ENCODE peak calls at places on chromosomes 13 and 19, in nine cellular contexts. L is NCI-H1092; U is mammary epithelial cell; W is foreskin fibroblast; O is psoas muscle; N is stimulated activated CD4-positive, alpha-beta T cell treated with anti-CD3 and anti-CD28 coated beads, TNF-alpha, amount 100 ng/mL, for 48 hours; V is omental fat pad; M is hippocampal formation; R is pancreas. P is an unnamed sample.

GRCh38 chr13:41286370-41286769 is 23.0 kb upstream of the MTRF1 start:
- DNase-seq in R (no peak), L (no peak), W (no peak), O (no peak), V (no peak), N (no peak), U (no peak), M (no peak), P (no peak)

GRCh38 chr13:30132623-30133553 is 174.5 kb downstream of the KATNAL1 start:
- DNase-seq in L (peak; percentile 86), N (peak; percentile 95), R (peak; percentile 95), O (peak; percentile 97), W (peak; percentile 96), M (peak; percentile 90), U (peak; percentile 74), V (peak; percentile 100), P (peak; percentile 89)

GRCh38 chr19:16946951-16947940 is 58.4 kb downstream of the F2RL3 start:
- DNase-seq in R (no peak), M (no peak), W (no peak), U (no peak), V (no peak), O (no peak), N (no peak), L (no peak), P (no peak)

GRCh38 chr19:17209126-17210036 is 5.8 kb upstream of the USE1 start:
- DNase-seq in O (no peak), L (no peak), V (no peak), U (no peak), M (no peak), N (peak; percentile 53), R (no peak), W (peak; percentile 42), P (no peak)

GRCh38 chr19:48868196-48868886 is at the start of gene PLEKHA4:
- DNase-seq in W (peak; percentile 83), O (peak; percentile 85), L (no peak), M (no peak), V (no peak), N (no peak), U (peak; percentile 54), R (no peak), P (no peak)

GRCh38 chr13:80363890-80364503 is 23.1 kb upstream of the SPRY2 start:
- DNase-seq in N (no peak), V (no peak), O (no peak), U (peak; percentile 5), L (peak; percentile 24), W (peak; percentile 67), R (no peak), M (peak; percentile 47), P (no peak)

GRCh38 chr13:26227396-26227971 is 5.4 kb upstream of the RNF6 start:
- DNase-seq in W (no peak), R (no peak), O (no peak), N (no peak), L (peak; percentile 32), M (no peak), U (no peak), V (no peak), P (no peak)

GRCh38 chr13:24827799-24828198 is 63.8 kb downstream of the RNF17 start:
- DNase-seq in R (no peak), O (no peak), M (no peak), U (peak; percentile 47), L (no peak), N (no peak), W (no peak), V (no peak), P (no peak)

GRCh38 chr13:25819856-25820530 is 231.8 kb downstream of the SHISA2 start:
- DNase-seq in O (no peak), U (no peak), M (no peak), V (no peak), W (no peak), L (peak; percentile 54), R (no peak), N (no peak), P (no peak)

GRCh38 chr13:40639226-40639681 is 27.2 kb downstream of the FOXO1 start:
- DNase-seq in V (no peak), R (no peak), N (no peak), U (no peak), M (no peak), W (peak; percentile 43), O (no peak), L (no peak), P (no peak)

GRCh38 chr13:95714142-95714832 is 37.3 kb downstream of the DNAJC3 start:
- DNase-seq in W (peak; percentile 84), M (no peak), L (no peak), V (no peak), N (no peak), O (no peak), R (no peak), U (peak; percentile 89), P (no peak)

GRCh38 chr13:32881074-32881791 is 135.0 kb upstream of the KL start:
- DNase-seq in L (no peak), R (no peak), U (peak; percentile 35), V (no peak), N (no peak), W (peak; percentile 38), O (no peak), M (peak; percentile 11), P (no peak)

GRCh38 chr13:99376132-99376531 is 68.9 kb upstream of the GPR183 start:
- DNase-seq in M (no peak), U (no peak), O (no peak), N (no peak), W (no peak), R (no peak), L (no peak), V (no peak), P (no peak)

GRCh38 chr19:29533578-29534544 is 8.1 kb downstream of the VSTM2B start:
- DNase-seq in U (no peak), M (no peak), O (no peak), W (no peak), R (no peak), L (no peak), N (no peak), V (no peak), P (no peak)

GRCh38 chr13:112997188-112998135 is 28.4 kb downstream of the MCF2L start:
- DNase-seq in W (no peak), O (no peak), N (no peak), U (no peak), M (no peak), R (no peak), V (no peak), L (no peak), P (no peak)

GRCh38 chr13:29954082-29955043 is 103.9 kb upstream of the UBL3 start:
- DNase-seq in U (no peak), O (no peak), W (no peak), V (no peak), L (no peak), R (no peak), N (no peak), M (no peak), P (no peak)

GRCh38 chr19:5387472-5387871 is 46.9 kb upstream of the PTPRS start:
- DNase-seq in L (no peak), U (no peak), V (no peak), R (no peak), W (no peak), O (no peak), M (no peak), N (no peak), P (no peak)

GRCh38 chr13:100298116-100298681 is 209.3 kb downstream of the PCCA start:
- DNase-seq in V (no peak), U (no peak), W (no peak), O (no peak), R (no peak), M (no peak), N (no peak), L (no peak), P (no peak)

GRCh38 chr13:107209811-107210210 is 641.9 kb upstream of the ARGLU1 start:
- DNase-seq in W (peak; percentile 8), R (no peak), O (no peak), U (no peak), M (no peak), N (no peak), L (no peak), V (no peak), P (no peak)

GRCh38 chr13:30744056-30744684 is 8.8 kb downstream of the ALOX5AP start:
- DNase-seq in N (peak; percentile 74), U (peak; percentile 57), R (no peak), L (no peak), V (no peak), M (no peak), W (peak; percentile 41), O (no peak), P (no peak)

GRCh38 chr13:113322043-113322461 is 25.0 kb downstream of the LAMP1 start:
- DNase-seq in O (peak; percentile 49), L (no peak), N (no peak), R (no peak), U (no peak), M (no peak), V (no peak), W (no peak), P (no peak)